ENCODE peak calls at places on chromosomes 2 and 18, in eight cellular contexts. H, O, R, I, G, N, L and Z are unnamed samples.

GRCh38 chr18:10072659-10073309 is 159.0 kb downstream of the VAPA start:
- DNase-seq in H (peak), O (no peak), R (peak), I (no peak), G (no peak), N (peak), L (no peak), Z (peak)

GRCh38 chr2:23584054-23584745 is 199.2 kb downstream of the KLHL29 start:
- DNase-seq in H (no peak), O (no peak), R (no peak), I (no peak), G (peak), N (no peak), L (no peak), Z (no peak)

GRCh38 chr2:155518094-155518493 is 814.4 kb downstream of the NR4A2 start:
- DNase-seq in H (no peak), O (no peak), R (no peak), I (no peak), G (no peak), N (no peak), L (no peak), Z (no peak)

GRCh38 chr2:28729698-28730097 is 21.9 kb upstream of the PPP1CB start:
- DNase-seq in H (peak), O (no peak), R (no peak), I (no peak), G (no peak), N (no peak), L (no peak), Z (peak)

GRCh38 chr2:207502799-207503198 is 27.0 kb upstream of the CREB1 start:
- DNase-seq in H (no peak), O (no peak), R (no peak), I (no peak), G (no peak), N (no peak), L (no peak), Z (no peak)

GRCh38 chr2:68089961-68090360 is 27.2 kb upstream of the C1D start:
- DNase-seq in H (no peak), O (no peak), R (no peak), I (no peak), G (no peak), N (no peak), L (no peak), Z (no peak)

GRCh38 chr2:102940684-102941083 is 178.9 kb downstream of the TMEM182 start:
- DNase-seq in H (no peak), O (no peak), R (no peak), I (no peak), G (no peak), N (no peak), L (no peak), Z (no peak)

GRCh38 chr2:124563415-124563814 is 538.3 kb downstream of the CNTNAP5 start:
- DNase-seq in H (no peak), O (peak), R (no peak), I (no peak), G (no peak), N (no peak), L (no peak), Z (no peak)

GRCh38 chr18:9522952-9523351 is 47.6 kb downstream of the RALBP1 start:
- DNase-seq in H (no peak), O (no peak), R (no peak), I (no peak), G (no peak), N (no peak), L (no peak), Z (no peak)

GRCh38 chr18:75210274-75211001 is at the start of gene TSHZ1:
- DNase-seq in H (peak), O (peak), R (peak), I (peak), G (no peak), N (peak), L (peak), Z (peak)

GRCh38 chr18:49563701-49564100 is 1.8 kb downstream of the LIPG start:
- DNase-seq in H (no peak), O (no peak), R (no peak), I (no peak), G (no peak), N (no peak), L (no peak), Z (no peak)

GRCh38 chr18:49565656-49566055 is 3.8 kb downstream of the LIPG start:
- DNase-seq in H (peak), O (no peak), R (peak), I (no peak), G (no peak), N (peak), L (no peak), Z (no peak)

GRCh38 chr18:49563130-49563540 is 1.3 kb downstream of the LIPG start:
- DNase-seq in H (no peak), O (no peak), R (no peak), I (no peak), G (no peak), N (no peak), L (peak), Z (no peak)

GRCh38 chr18:49565101-49565500 is 3.2 kb downstream of the LIPG start:
- DNase-seq in H (no peak), O (no peak), R (no peak), I (no peak), G (no peak), N (no peak), L (no peak), Z (no peak)

GRCh38 chr18:49564435-49564834 is 2.6 kb downstream of the LIPG start:
- DNase-seq in H (no peak), O (no peak), R (no peak), I (no peak), G (no peak), N (no peak), L (no peak), Z (no peak)
- H3K4me3 ChIP-seq in H (peak), O (no peak), R (no peak), I (no peak), G (no peak), N (peak), L (no peak), Z (no peak)

GRCh38 chr18:79952996-79953559 is 1.6 kb upstream of the SLC66A2 start:
- DNase-seq in H (no peak), O (peak), R (no peak), I (peak), G (peak), N (no peak), L (no peak), Z (no peak)
- H3K4me3 ChIP-seq in H (no peak), O (no peak), R (peak), I (peak), G (no peak), N (no peak), L (no peak), Z (peak)

GRCh38 chr2:8121826-8122505 is 559.9 kb upstream of the ID2 start:
- DNase-seq in H (peak), O (no peak), R (no peak), I (no peak), G (no peak), N (no peak), L (no peak), Z (no peak)

GRCh38 chr2:8120979-8121825 is 560.7 kb upstream of the ID2 start:
- DNase-seq in H (peak), O (no peak), R (no peak), I (no peak), G (no peak), N (peak), L (no peak), Z (no peak)

GRCh38 chr2:8118940-8119781 is 562.7 kb upstream of the ID2 start:
- DNase-seq in H (no peak), O (peak), R (no peak), I (no peak), G (no peak), N (no peak), L (no peak), Z (no peak)

GRCh38 chr2:8122506-8122898 is 559.4 kb upstream of the ID2 start:
- DNase-seq in H (peak), O (no peak), R (no peak), I (no peak), G (no peak), N (no peak), L (no peak), Z (no peak)

GRCh38 chr2:8119782-8120551 is 561.9 kb upstream of the ID2 start:
- DNase-seq in H (peak), O (peak), R (peak), I (no peak), G (no peak), N (peak), L (no peak), Z (peak)
- H3K4me3 ChIP-seq in H (peak), O (no peak), R (no peak), I (no peak), G (no peak), N (peak), L (no peak), Z (no peak)

DNA sequence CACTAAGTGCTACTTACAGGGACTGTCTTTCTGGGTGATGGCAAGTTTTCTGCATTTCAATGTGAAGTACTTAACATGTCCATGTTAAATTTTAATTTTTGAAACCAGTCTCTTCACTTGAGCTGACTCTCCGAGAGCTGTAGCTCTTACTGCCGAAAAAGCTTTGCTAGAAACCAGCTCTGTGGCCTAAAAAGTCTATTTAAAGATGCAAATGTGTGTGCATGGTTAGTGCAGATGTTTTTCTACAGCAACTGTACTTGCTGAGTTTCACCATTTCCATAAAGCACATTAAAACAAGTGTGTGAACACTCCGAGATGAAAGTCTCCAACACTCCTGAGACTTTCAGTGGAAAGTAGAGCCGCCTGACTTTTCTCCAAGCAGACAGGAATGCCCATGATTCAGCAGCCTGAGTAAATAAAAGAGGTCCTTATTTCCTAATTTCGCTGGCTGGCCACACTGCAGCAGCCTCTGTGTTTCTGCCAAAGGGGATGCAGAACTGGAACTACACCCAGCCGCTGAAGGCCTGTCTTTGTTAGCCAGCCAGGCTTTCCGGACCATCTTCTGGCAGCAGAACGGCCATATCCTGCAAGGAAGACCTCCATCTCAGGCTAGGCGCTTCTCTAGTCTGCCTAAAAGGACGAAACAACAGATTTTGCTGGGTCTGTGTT is 121.2 kb downstream of the ZNF521 start:
- DNase-seq in H (peak), O (no peak), R (peak), I (no peak), G (peak), N (peak), L (no peak), Z (peak)
- H3K4me3 ChIP-seq in H (peak), O (no peak), R (peak), I (no peak), G (peak), N (no peak), L (no peak), Z (no peak)

GRCh38 chr2:175568109-175568730 is 386.7 kb upstream of the ATP5MC3 start:
- DNase-seq in H (no peak), O (no peak), R (no peak), I (no peak), G (no peak), N (no peak), L (no peak), Z (no peak)
- H3K4me3 ChIP-seq in H (no peak), O (no peak), R (no peak), I (no peak), G (no peak), N (no peak), L (no peak), Z (no peak)

GRCh38 chr2:61423714-61424113 is 47.2 kb downstream of the USP34 start:
- DNase-seq in H (peak), O (no peak), R (peak), I (no peak), G (no peak), N (peak), L (no peak), Z (peak)
- H3K4me3 ChIP-seq in H (no peak), O (no peak), R (no peak), I (no peak), G (no peak), N (no peak), L (no peak), Z (no peak)

GRCh38 chr2:191245046-191245868 is at the start of gene MYO1B:
- DNase-seq in H (peak), O (peak), R (peak), I (peak), G (peak), N (peak), L (peak), Z (peak)
- H3K4me3 ChIP-seq in H (peak), O (peak), R (peak), I (peak), G (peak), N (peak), L (peak), Z (peak)

DNA sequence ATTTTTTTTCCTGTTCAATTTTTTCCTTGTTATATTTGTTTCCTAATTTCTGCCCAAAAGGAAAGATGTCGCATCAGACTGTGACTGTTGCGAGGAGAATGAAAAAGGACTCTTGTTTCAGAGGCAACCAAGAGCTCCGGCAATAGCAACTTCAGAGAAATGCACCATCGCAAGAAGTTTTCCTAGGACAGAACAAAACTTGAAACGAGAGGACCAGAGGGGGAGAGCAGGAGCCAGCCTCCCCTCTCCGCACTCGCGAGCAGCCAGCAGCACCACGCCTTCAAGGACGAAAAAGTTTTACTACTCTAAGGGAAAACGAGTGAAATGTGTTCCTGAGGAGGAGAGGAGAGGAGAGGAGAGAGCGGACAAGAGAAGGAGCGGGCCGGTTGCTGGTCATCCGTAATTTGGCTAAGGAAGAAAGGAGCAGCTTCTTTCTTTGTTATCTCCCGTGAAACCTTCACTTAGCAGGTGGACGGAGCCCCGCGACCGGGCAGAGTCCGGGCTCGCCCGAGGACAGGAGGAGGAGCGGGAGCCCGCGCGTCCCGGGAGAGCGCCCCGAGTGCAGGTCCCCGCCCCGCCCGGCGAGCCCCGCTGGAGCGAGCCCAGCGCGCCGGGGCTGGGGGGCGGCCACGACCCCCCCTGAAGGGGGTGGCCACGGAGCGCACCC is 725 bp downstream of the POU3F3 start:
- DNase-seq in H (no peak), O (peak), R (peak), I (no peak), G (no peak), N (no peak), L (no peak), Z (no peak)
- H3K4me3 ChIP-seq in H (no peak), O (no peak), R (no peak), I (peak), G (no peak), N (no peak), L (no peak), Z (no peak)

GRCh38 chr2:158795110-158795924 is at the start of gene DAPL1:
- DNase-seq in H (no peak), O (peak), R (no peak), I (peak), G (no peak), N (no peak), L (no peak), Z (no peak)
- H3K4me3 ChIP-seq in H (no peak), O (no peak), R (no peak), I (no peak), G (no peak), N (no peak), L (no peak), Z (no peak)